ENCODE peak calls at places on chromosome 11, in ten cellular contexts. One of them, this sample, is unnamed.

GRCh38 chr11:795638-796564 is 2.2 kb downstream of the SLC25A22 start:
- DNase-seq in iris pigment epithelial cell: peak
- DNase-seq in cardiac fibroblast: peak
- DNase-seq in transverse colon: peak
- DNase-seq in activated CD4-positive, CD25-positive, alpha-beta regulatory T cell: peak
- DNase-seq in GM04504: peak
- DNase-seq in tibial nerve: peak
- DNase-seq in stimulated activated CD4-positive, alpha-beta T cell treated with anti-CD3 and anti-CD28 coated beads, Interleukin-4, amount 100 ng/mL, for 48 hours: peak
- DNase-seq in brain microvascular endothelial cell: peak
- DNase-seq in aorta: peak
- DNase-seq in this sample: no peak

GRCh38 chr11:33339247-33339646 is 82.1 kb downstream of the HIPK3 start:
- DNase-seq in iris pigment epithelial cell: no peak
- DNase-seq in cardiac fibroblast: no peak
- DNase-seq in transverse colon: no peak
- DNase-seq in activated CD4-positive, CD25-positive, alpha-beta regulatory T cell: no peak
- DNase-seq in GM04504: no peak
- DNase-seq in tibial nerve: no peak
- DNase-seq in stimulated activated CD4-positive, alpha-beta T cell treated with anti-CD3 and anti-CD28 coated beads, Interleukin-4, amount 100 ng/mL, for 48 hours: no peak
- DNase-seq in brain microvascular endothelial cell: no peak
- DNase-seq in aorta: no peak
- DNase-seq in this sample: no peak

GRCh38 chr11:115645631-115646271 is 141.5 kb upstream of the CADM1 start:
- DNase-seq in iris pigment epithelial cell: no peak
- DNase-seq in cardiac fibroblast: no peak
- DNase-seq in transverse colon: no peak
- DNase-seq in activated CD4-positive, CD25-positive, alpha-beta regulatory T cell: no peak
- DNase-seq in GM04504: no peak
- DNase-seq in tibial nerve: no peak
- DNase-seq in stimulated activated CD4-positive, alpha-beta T cell treated with anti-CD3 and anti-CD28 coated beads, Interleukin-4, amount 100 ng/mL, for 48 hours: no peak
- DNase-seq in brain microvascular endothelial cell: no peak
- DNase-seq in aorta: no peak
- DNase-seq in this sample: peak

GRCh38 chr11:35418847-35419712 is at the start of gene SLC1A2:
- DNase-seq in iris pigment epithelial cell: peak
- DNase-seq in cardiac fibroblast: peak
- DNase-seq in transverse colon: no peak
- DNase-seq in activated CD4-positive, CD25-positive, alpha-beta regulatory T cell: no peak
- DNase-seq in GM04504: no peak
- DNase-seq in tibial nerve: no peak
- DNase-seq in stimulated activated CD4-positive, alpha-beta T cell treated with anti-CD3 and anti-CD28 coated beads, Interleukin-4, amount 100 ng/mL, for 48 hours: peak
- DNase-seq in brain microvascular endothelial cell: no peak
- DNase-seq in aorta: peak
- DNase-seq in this sample: peak

GRCh38 chr11:46727952-46728658 is 9.1 kb downstream of the F2 start:
- DNase-seq in iris pigment epithelial cell: no peak
- DNase-seq in cardiac fibroblast: no peak
- DNase-seq in transverse colon: no peak
- DNase-seq in activated CD4-positive, CD25-positive, alpha-beta regulatory T cell: no peak
- DNase-seq in GM04504: no peak
- DNase-seq in tibial nerve: no peak
- DNase-seq in stimulated activated CD4-positive, alpha-beta T cell treated with anti-CD3 and anti-CD28 coated beads, Interleukin-4, amount 100 ng/mL, for 48 hours: no peak
- DNase-seq in brain microvascular endothelial cell: no peak
- DNase-seq in aorta: peak
- DNase-seq in this sample: no peak

GRCh38 chr11:59669611-59670009 is 773 bp upstream of the PATL1 start:
- DNase-seq in iris pigment epithelial cell: peak
- DNase-seq in cardiac fibroblast: peak
- DNase-seq in transverse colon: peak
- DNase-seq in activated CD4-positive, CD25-positive, alpha-beta regulatory T cell: no peak
- DNase-seq in GM04504: peak
- DNase-seq in tibial nerve: no peak
- DNase-seq in stimulated activated CD4-positive, alpha-beta T cell treated with anti-CD3 and anti-CD28 coated beads, Interleukin-4, amount 100 ng/mL, for 48 hours: peak
- DNase-seq in brain microvascular endothelial cell: peak
- DNase-seq in aorta: peak
- DNase-seq in this sample: no peak

GRCh38 chr11:26473216-26474194 is 98.6 kb downstream of the MUC15 start:
- DNase-seq in iris pigment epithelial cell: no peak
- DNase-seq in cardiac fibroblast: no peak
- DNase-seq in transverse colon: no peak
- DNase-seq in activated CD4-positive, CD25-positive, alpha-beta regulatory T cell: no peak
- DNase-seq in GM04504: no peak
- DNase-seq in tibial nerve: no peak
- DNase-seq in stimulated activated CD4-positive, alpha-beta T cell treated with anti-CD3 and anti-CD28 coated beads, Interleukin-4, amount 100 ng/mL, for 48 hours: no peak
- DNase-seq in brain microvascular endothelial cell: no peak
- DNase-seq in aorta: no peak
- DNase-seq in this sample: no peak

GRCh38 chr11:10317776-10318526 is 13.1 kb downstream of the ADM start:
- DNase-seq in iris pigment epithelial cell: no peak
- DNase-seq in cardiac fibroblast: no peak
- DNase-seq in transverse colon: no peak
- DNase-seq in activated CD4-positive, CD25-positive, alpha-beta regulatory T cell: no peak
- DNase-seq in GM04504: no peak
- DNase-seq in tibial nerve: no peak
- DNase-seq in stimulated activated CD4-positive, alpha-beta T cell treated with anti-CD3 and anti-CD28 coated beads, Interleukin-4, amount 100 ng/mL, for 48 hours: no peak
- DNase-seq in brain microvascular endothelial cell: no peak
- DNase-seq in aorta: no peak
- DNase-seq in this sample: no peak

GRCh38 chr11:80163011-80163410 is 722.2 kb upstream of the TENM4 start:
- DNase-seq in iris pigment epithelial cell: peak
- DNase-seq in cardiac fibroblast: peak
- DNase-seq in transverse colon: no peak
- DNase-seq in activated CD4-positive, CD25-positive, alpha-beta regulatory T cell: no peak
- DNase-seq in GM04504: peak
- DNase-seq in tibial nerve: no peak
- DNase-seq in stimulated activated CD4-positive, alpha-beta T cell treated with anti-CD3 and anti-CD28 coated beads, Interleukin-4, amount 100 ng/mL, for 48 hours: no peak
- DNase-seq in brain microvascular endothelial cell: peak
- DNase-seq in aorta: no peak
- DNase-seq in this sample: no peak

GRCh38 chr11:126357055-126357962 is 1.8 kb downstream of the ST3GAL4 start:
- DNase-seq in iris pigment epithelial cell: no peak
- DNase-seq in cardiac fibroblast: no peak
- DNase-seq in transverse colon: no peak
- DNase-seq in activated CD4-positive, CD25-positive, alpha-beta regulatory T cell: no peak
- DNase-seq in GM04504: no peak
- DNase-seq in tibial nerve: no peak
- DNase-seq in stimulated activated CD4-positive, alpha-beta T cell treated with anti-CD3 and anti-CD28 coated beads, Interleukin-4, amount 100 ng/mL, for 48 hours: no peak
- DNase-seq in brain microvascular endothelial cell: no peak
- DNase-seq in aorta: peak
- DNase-seq in this sample: no peak

GRCh38 chr11:93842461-93842860 is 8.0 kb downstream of the VSTM5 start:
- DNase-seq in iris pigment epithelial cell: peak
- DNase-seq in cardiac fibroblast: peak
- DNase-seq in transverse colon: peak
- DNase-seq in activated CD4-positive, CD25-positive, alpha-beta regulatory T cell: no peak
- DNase-seq in GM04504: no peak
- DNase-seq in tibial nerve: no peak
- DNase-seq in stimulated activated CD4-positive, alpha-beta T cell treated with anti-CD3 and anti-CD28 coated beads, Interleukin-4, amount 100 ng/mL, for 48 hours: no peak
- DNase-seq in brain microvascular endothelial cell: peak
- DNase-seq in aorta: no peak
- DNase-seq in this sample: no peak

GRCh38 chr11:91244921-91245320 is 979.7 kb upstream of the FAT3 start:
- DNase-seq in iris pigment epithelial cell: no peak
- DNase-seq in cardiac fibroblast: no peak
- DNase-seq in transverse colon: no peak
- DNase-seq in activated CD4-positive, CD25-positive, alpha-beta regulatory T cell: no peak
- DNase-seq in GM04504: no peak
- DNase-seq in tibial nerve: no peak
- DNase-seq in stimulated activated CD4-positive, alpha-beta T cell treated with anti-CD3 and anti-CD28 coated beads, Interleukin-4, amount 100 ng/mL, for 48 hours: no peak
- DNase-seq in brain microvascular endothelial cell: no peak
- DNase-seq in aorta: no peak
- DNase-seq in this sample: no peak

GRCh38 chr11:118211006-118211405 is 13.8 kb downstream of the JAML start:
- DNase-seq in iris pigment epithelial cell: no peak
- DNase-seq in cardiac fibroblast: peak
- DNase-seq in transverse colon: no peak
- DNase-seq in activated CD4-positive, CD25-positive, alpha-beta regulatory T cell: no peak
- DNase-seq in GM04504: peak
- DNase-seq in tibial nerve: no peak
- DNase-seq in stimulated activated CD4-positive, alpha-beta T cell treated with anti-CD3 and anti-CD28 coated beads, Interleukin-4, amount 100 ng/mL, for 48 hours: no peak
- DNase-seq in brain microvascular endothelial cell: peak
- DNase-seq in aorta: no peak
- DNase-seq in this sample: peak

GRCh38 chr11:132060546-132060945 is 690.1 kb downstream of the NTM start:
- DNase-seq in iris pigment epithelial cell: no peak
- DNase-seq in cardiac fibroblast: no peak
- DNase-seq in transverse colon: no peak
- DNase-seq in activated CD4-positive, CD25-positive, alpha-beta regulatory T cell: no peak
- DNase-seq in GM04504: no peak
- DNase-seq in tibial nerve: no peak
- DNase-seq in stimulated activated CD4-positive, alpha-beta T cell treated with anti-CD3 and anti-CD28 coated beads, Interleukin-4, amount 100 ng/mL, for 48 hours: no peak
- DNase-seq in brain microvascular endothelial cell: no peak
- DNase-seq in aorta: no peak
- DNase-seq in this sample: no peak

GRCh38 chr11:95443386-95443785 is 212.4 kb upstream of the SESN3 start:
- DNase-seq in iris pigment epithelial cell: no peak
- DNase-seq in cardiac fibroblast: no peak
- DNase-seq in transverse colon: no peak
- DNase-seq in activated CD4-positive, CD25-positive, alpha-beta regulatory T cell: no peak
- DNase-seq in GM04504: no peak
- DNase-seq in tibial nerve: no peak
- DNase-seq in stimulated activated CD4-positive, alpha-beta T cell treated with anti-CD3 and anti-CD28 coated beads, Interleukin-4, amount 100 ng/mL, for 48 hours: no peak
- DNase-seq in brain microvascular endothelial cell: no peak
- DNase-seq in aorta: no peak
- DNase-seq in this sample: no peak

GRCh38 chr11:122375687-122376399 is 259.8 kb upstream of the BLID start:
- DNase-seq in iris pigment epithelial cell: peak
- DNase-seq in cardiac fibroblast: no peak
- DNase-seq in transverse colon: no peak
- DNase-seq in activated CD4-positive, CD25-positive, alpha-beta regulatory T cell: no peak
- DNase-seq in GM04504: no peak
- DNase-seq in tibial nerve: no peak
- DNase-seq in stimulated activated CD4-positive, alpha-beta T cell treated with anti-CD3 and anti-CD28 coated beads, Interleukin-4, amount 100 ng/mL, for 48 hours: no peak
- DNase-seq in brain microvascular endothelial cell: peak
- DNase-seq in aorta: no peak
- DNase-seq in this sample: no peak

GRCh38 chr11:19367051-19367709 is 126.4 kb upstream of the E2F8 start:
- DNase-seq in iris pigment epithelial cell: peak
- DNase-seq in cardiac fibroblast: peak
- DNase-seq in transverse colon: no peak
- DNase-seq in activated CD4-positive, CD25-positive, alpha-beta regulatory T cell: no peak
- DNase-seq in GM04504: peak
- DNase-seq in tibial nerve: no peak
- DNase-seq in stimulated activated CD4-positive, alpha-beta T cell treated with anti-CD3 and anti-CD28 coated beads, Interleukin-4, amount 100 ng/mL, for 48 hours: no peak
- DNase-seq in brain microvascular endothelial cell: peak
- DNase-seq in aorta: no peak
- DNase-seq in this sample: no peak

GRCh38 chr11:100676901-100677300 is 10.2 kb upstream of the ARHGAP42 start:
- DNase-seq in iris pigment epithelial cell: peak
- DNase-seq in cardiac fibroblast: no peak
- DNase-seq in transverse colon: no peak
- DNase-seq in activated CD4-positive, CD25-positive, alpha-beta regulatory T cell: no peak
- DNase-seq in GM04504: no peak
- DNase-seq in tibial nerve: no peak
- DNase-seq in stimulated activated CD4-positive, alpha-beta T cell treated with anti-CD3 and anti-CD28 coated beads, Interleukin-4, amount 100 ng/mL, for 48 hours: no peak
- DNase-seq in brain microvascular endothelial cell: peak
- DNase-seq in aorta: no peak
- DNase-seq in this sample: peak

GRCh38 chr11:103464420-103464819 is 355.2 kb downstream of the DYNC2H1 start:
- DNase-seq in iris pigment epithelial cell: no peak
- DNase-seq in cardiac fibroblast: no peak
- DNase-seq in transverse colon: no peak
- DNase-seq in activated CD4-positive, CD25-positive, alpha-beta regulatory T cell: no peak
- DNase-seq in GM04504: no peak
- DNase-seq in tibial nerve: no peak
- DNase-seq in stimulated activated CD4-positive, alpha-beta T cell treated with anti-CD3 and anti-CD28 coated beads, Interleukin-4, amount 100 ng/mL, for 48 hours: no peak
- DNase-seq in brain microvascular endothelial cell: no peak
- DNase-seq in aorta: no peak
- DNase-seq in this sample: no peak

GRCh38 chr11:45301537-45302246 is 15.6 kb upstream of the SYT13 start:
- DNase-seq in iris pigment epithelial cell: no peak
- DNase-seq in cardiac fibroblast: no peak
- DNase-seq in transverse colon: no peak
- DNase-seq in activated CD4-positive, CD25-positive, alpha-beta regulatory T cell: no peak
- DNase-seq in GM04504: no peak
- DNase-seq in tibial nerve: no peak
- DNase-seq in stimulated activated CD4-positive, alpha-beta T cell treated with anti-CD3 and anti-CD28 coated beads, Interleukin-4, amount 100 ng/mL, for 48 hours: no peak
- DNase-seq in brain microvascular endothelial cell: no peak
- DNase-seq in aorta: no peak
- DNase-seq in this sample: no peak

GRCh38 chr11:114892381-114893197 is 214.3 kb downstream of the NXPE2 start:
- DNase-seq in iris pigment epithelial cell: no peak
- DNase-seq in cardiac fibroblast: no peak
- DNase-seq in transverse colon: no peak
- DNase-seq in activated CD4-positive, CD25-positive, alpha-beta regulatory T cell: no peak
- DNase-seq in GM04504: no peak
- DNase-seq in tibial nerve: no peak
- DNase-seq in stimulated activated CD4-positive, alpha-beta T cell treated with anti-CD3 and anti-CD28 coated beads, Interleukin-4, amount 100 ng/mL, for 48 hours: peak
- DNase-seq in brain microvascular endothelial cell: no peak
- DNase-seq in aorta: no peak
- DNase-seq in this sample: peak

GRCh38 chr11:31813961-31814868 is 3.1 kb upstream of the PAX6 start:
- DNase-seq in iris pigment epithelial cell: no peak
- DNase-seq in cardiac fibroblast: no peak
- DNase-seq in transverse colon: no peak
- DNase-seq in activated CD4-positive, CD25-positive, alpha-beta regulatory T cell: no peak
- DNase-seq in GM04504: no peak
- DNase-seq in tibial nerve: no peak
- DNase-seq in stimulated activated CD4-positive, alpha-beta T cell treated with anti-CD3 and anti-CD28 coated beads, Interleukin-4, amount 100 ng/mL, for 48 hours: no peak
- DNase-seq in brain microvascular endothelial cell: no peak
- DNase-seq in aorta: peak
- DNase-seq in this sample: no peak

GRCh38 chr11:6271598-6271997 is 12.0 kb downstream of the CCKBR start:
- DNase-seq in iris pigment epithelial cell: no peak
- DNase-seq in cardiac fibroblast: no peak
- DNase-seq in transverse colon: no peak
- DNase-seq in activated CD4-positive, CD25-positive, alpha-beta regulatory T cell: no peak
- DNase-seq in GM04504: no peak
- DNase-seq in tibial nerve: no peak
- DNase-seq in stimulated activated CD4-positive, alpha-beta T cell treated with anti-CD3 and anti-CD28 coated beads, Interleukin-4, amount 100 ng/mL, for 48 hours: no peak
- DNase-seq in brain microvascular endothelial cell: no peak
- DNase-seq in aorta: no peak
- DNase-seq in this sample: no peak

GRCh38 chr11:118896472-118896913 is 12.8 kb downstream of the CXCR5 start:
- DNase-seq in iris pigment epithelial cell: no peak
- DNase-seq in cardiac fibroblast: no peak
- DNase-seq in transverse colon: peak
- DNase-seq in activated CD4-positive, CD25-positive, alpha-beta regulatory T cell: no peak
- DNase-seq in GM04504: no peak
- DNase-seq in tibial nerve: no peak
- DNase-seq in stimulated activated CD4-positive, alpha-beta T cell treated with anti-CD3 and anti-CD28 coated beads, Interleukin-4, amount 100 ng/mL, for 48 hours: no peak
- DNase-seq in brain microvascular endothelial cell: no peak
- DNase-seq in aorta: peak
- DNase-seq in this sample: no peak

GRCh38 chr11:19853901-19854300 is 141.3 kb downstream of the NAV2 start:
- DNase-seq in iris pigment epithelial cell: no peak
- DNase-seq in cardiac fibroblast: no peak
- DNase-seq in transverse colon: no peak
- DNase-seq in activated CD4-positive, CD25-positive, alpha-beta regulatory T cell: no peak
- DNase-seq in GM04504: no peak
- DNase-seq in tibial nerve: no peak
- DNase-seq in stimulated activated CD4-positive, alpha-beta T cell treated with anti-CD3 and anti-CD28 coated beads, Interleukin-4, amount 100 ng/mL, for 48 hours: no peak
- DNase-seq in brain microvascular endothelial cell: no peak
- DNase-seq in aorta: no peak
- DNase-seq in this sample: no peak

GRCh38 chr11:2142300-2142759 is 3.1 kb upstream of the IGF2 start:
- DNase-seq in iris pigment epithelial cell: peak
- DNase-seq in cardiac fibroblast: peak
- DNase-seq in transverse colon: no peak
- DNase-seq in activated CD4-positive, CD25-positive, alpha-beta regulatory T cell: no peak
- DNase-seq in GM04504: no peak
- DNase-seq in tibial nerve: no peak
- DNase-seq in stimulated activated CD4-positive, alpha-beta T cell treated with anti-CD3 and anti-CD28 coated beads, Interleukin-4, amount 100 ng/mL, for 48 hours: no peak
- DNase-seq in brain microvascular endothelial cell: no peak
- DNase-seq in aorta: no peak
- DNase-seq in this sample: no peak

GRCh38 chr11:10355257-10355661 is 50.4 kb downstream of the ADM start:
- DNase-seq in iris pigment epithelial cell: peak
- DNase-seq in cardiac fibroblast: peak
- DNase-seq in transverse colon: no peak
- DNase-seq in activated CD4-positive, CD25-positive, alpha-beta regulatory T cell: no peak
- DNase-seq in GM04504: peak
- DNase-seq in tibial nerve: no peak
- DNase-seq in stimulated activated CD4-positive, alpha-beta T cell treated with anti-CD3 and anti-CD28 coated beads, Interleukin-4, amount 100 ng/mL, for 48 hours: no peak
- DNase-seq in brain microvascular endothelial cell: no peak
- DNase-seq in aorta: no peak
- DNase-seq in this sample: no peak

GRCh38 chr11:83493918-83494317 is 207.8 kb upstream of the CCDC90B start:
- DNase-seq in iris pigment epithelial cell: no peak
- DNase-seq in cardiac fibroblast: no peak
- DNase-seq in transverse colon: no peak
- DNase-seq in activated CD4-positive, CD25-positive, alpha-beta regulatory T cell: no peak
- DNase-seq in GM04504: no peak
- DNase-seq in tibial nerve: no peak
- DNase-seq in stimulated activated CD4-positive, alpha-beta T cell treated with anti-CD3 and anti-CD28 coated beads, Interleukin-4, amount 100 ng/mL, for 48 hours: no peak
- DNase-seq in brain microvascular endothelial cell: no peak
- DNase-seq in aorta: no peak
- DNase-seq in this sample: no peak